ENCODE peak calls at places on chromosomes 2 and 18, in ten cellular contexts. C is spleen; B is EL; Z is heart left ventricle; A is vagina; E is ureter; U is effector CD4-positive, alpha-beta T cell; P is colonic mucosa; I is dermis blood vessel endothelial cell; F is CD4-positive, alpha-beta T cell. S is an unnamed sample.

GRCh38 chr2:65722028-65722427 is 289.6 kb upstream of the SPRED2 start:
- DNase-seq in P (peak; percentile 20), I (no peak), B (peak; percentile 13), U (no peak), F (no peak), A (no peak), C (no peak), E (peak; percentile 61), Z (peak; percentile 59), S (no peak)

GRCh38 chr18:9615973-9616559 is 1.7 kb upstream of the PPP4R1 start:
- DNase-seq in I (no peak), U (no peak), E (no peak), C (no peak), Z (no peak), A (no peak), P (no peak), F (no peak), B (peak; percentile 51), S (no peak)

GRCh38 chr2:71711470-71711857 is 258.1 kb downstream of the DYSF start:
- DNase-seq in F (no peak), A (no peak), E (no peak), I (no peak), C (no peak), Z (no peak), U (no peak), P (no peak), B (peak; percentile 52), S (no peak)

GRCh38 chr2:19238440-19238839 is 120.0 kb downstream of the OSR1 start:
- DNase-seq in I (no peak), E (no peak), Z (no peak), B (no peak), A (no peak), U (no peak), P (no peak), C (no peak), F (no peak), S (no peak)

GRCh38 chr18:5895300-5895885 is at the start of gene TMEM200C:
- DNase-seq in U (no peak), I (no peak), F (no peak), Z (peak; percentile 59), C (no peak), E (no peak), B (no peak), P (no peak), A (no peak), S (no peak)

GRCh38 chr2:197349699-197350098 is 39.1 kb upstream of the ANKRD44 start:
- DNase-seq in P (no peak), E (no peak), U (no peak), C (no peak), I (no peak), Z (no peak), A (no peak), B (no peak), F (no peak), S (no peak)

GRCh38 chr2:201216918-201217317 is 34.0 kb downstream of the CASP10 start:
- DNase-seq in I (no peak), B (no peak), U (no peak), F (no peak), E (no peak), A (no peak), Z (no peak), P (no peak), C (no peak), S (no peak)

GRCh38 chr18:46466236-46467160 is 190.5 kb downstream of the LOXHD1 start:
- DNase-seq in Z (no peak), U (no peak), P (no peak), F (no peak), B (no peak), I (no peak), E (no peak), C (peak; percentile 45), A (no peak), S (no peak)

GRCh38 chr18:69774831-69775230 is 172.8 kb downstream of the CD226 start:
- DNase-seq in E (no peak), B (peak; percentile 1), U (no peak), I (no peak), P (no peak), A (no peak), Z (no peak), F (no peak), C (no peak), S (no peak)

GRCh38 chr18:65753520-65753919 is 2.7 kb downstream of the CDH7 start:
- DNase-seq in Z (no peak), A (no peak), E (no peak), U (no peak), P (peak; percentile 23), C (no peak), F (no peak), B (no peak), I (no peak), S (no peak)

GRCh38 chr2:219410390-219410789 is 7.8 kb upstream of the DES start:
- DNase-seq in E (no peak), U (no peak), F (no peak), Z (no peak), P (no peak), I (no peak), A (no peak), B (no peak), C (no peak), S (no peak)

GRCh38 chr18:53458944-53459580 is 765.4 kb downstream of the MBD2 start:
- DNase-seq in E (no peak), Z (no peak), P (no peak), C (peak; percentile 47), F (no peak), I (no peak), A (no peak), U (no peak), B (no peak), S (no peak)

GRCh38 chr18:55422456-55423185 is 165.4 kb downstream of the TCF4 start:
- DNase-seq in P (peak; percentile 31), C (no peak), Z (peak; percentile 55), E (no peak), U (no peak), F (no peak), I (peak; percentile 89), A (no peak), B (peak; percentile 45), S (peak; percentile 73)

GRCh38 chr2:112870851-112871830 is 34.6 kb upstream of the IL1B start:
- DNase-seq in F (no peak), E (no peak), I (no peak), A (no peak), U (no peak), C (no peak), P (no peak), Z (no peak), B (no peak), S (no peak)

GRCh38 chr18:79365701-79366100 is 30.0 kb upstream of the NFATC1 start:
- DNase-seq in P (no peak), C (no peak), I (no peak), F (no peak), U (no peak), Z (peak; percentile 36), B (no peak), E (no peak), A (no peak), S (no peak)

GRCh38 chr2:175414872-175415487 is 233.5 kb upstream of the ATP5MC3 start:
- DNase-seq in C (no peak), U (no peak), B (peak; percentile 72), P (peak; percentile 36), F (no peak), A (no peak), I (peak; percentile 68), Z (peak; percentile 70), E (peak; percentile 49), S (peak; percentile 70)

GRCh38 chr2:159002465-159003130 is 34.2 kb downstream of the TANC1 start:
- DNase-seq in C (no peak), E (no peak), A (no peak), P (no peak), F (no peak), U (no peak), B (no peak), I (no peak), Z (no peak), S (no peak)

GRCh38 chr2:72965770-72966430 is 48.6 kb downstream of the EMX1 start:
- DNase-seq in C (no peak), F (no peak), A (no peak), P (no peak), Z (no peak), U (no peak), E (no peak), B (no peak), I (no peak), S (no peak)

GRCh38 chr2:137948894-137949293 is 15.4 kb upstream of the HNMT start:
- DNase-seq in P (peak; percentile 43), Z (no peak), B (no peak), C (no peak), A (no peak), I (no peak), U (no peak), F (no peak), E (no peak), S (no peak)

GRCh38 chr2:215793747-215794595 is 219.4 kb downstream of the MREG start:
- DNase-seq in U (no peak), P (peak; percentile 44), F (no peak), Z (no peak), B (peak; percentile 87), E (no peak), A (no peak), I (peak; percentile 96), C (no peak), S (no peak)

GRCh38 chr2:27461118-27461517 is 18.9 kb downstream of the KRTCAP3 start:
- DNase-seq in F (no peak), E (no peak), Z (no peak), A (no peak), I (no peak), P (no peak), B (no peak), C (no peak), U (no peak), S (no peak)

GRCh38 chr2:231144896-231145295 is 20.1 kb upstream of the HTR2B start:
- DNase-seq in P (no peak), Z (no peak), E (no peak), B (no peak), A (no peak), U (no peak), F (no peak), I (no peak), C (no peak), S (no peak)

GRCh38 chr2:241612156-241613017 is 24.6 kb downstream of the THAP4 start:
- DNase-seq in E (no peak), A (no peak), P (no peak), U (no peak), F (no peak), I (no peak), Z (no peak), B (no peak), C (no peak), S (no peak)